ENCODE peak calls at places on chromosomes 3 and 15, in six cellular contexts. One of them, this sample, is unnamed.

GRCh38 chr3:71517206-71517855 is 66.2 kb downstream of the FOXP1 start:
- DNase-seq in stimulated activated CD4-positive, alpha-beta T cell treated with anti-CD3 and anti-CD28 coated beads, Interleukin-12 subunit alpha, Interleukin-12 subunit beta, amount 100 ng/mL, for 48 hours: no peak
- DNase-seq in non-pigmented ciliary epithelial cell: no peak
- DNase-seq in anterior cingulate cortex: no peak
- DNase-seq in GM12865: no peak
- DNase-seq in activated CD4-positive, alpha-beta T cell treated with anti-CD3 and anti-CD28 coated beads, Interleukin-2, amount 50 U/mL, for 24 hours: no peak
- DNase-seq in this sample: no peak

GRCh38 chr15:66833372-66833771 is 131.3 kb downstream of the SMAD6 start:
- DNase-seq in activated CD4-positive, alpha-beta T cell treated with anti-CD3 and anti-CD28 coated beads, Interleukin-2, amount 50 U/mL, for 24 hours: no peak
- DNase-seq in anterior cingulate cortex: no peak
- DNase-seq in GM12865: peak
- DNase-seq in non-pigmented ciliary epithelial cell: no peak
- DNase-seq in stimulated activated CD4-positive, alpha-beta T cell treated with anti-CD3 and anti-CD28 coated beads, Interleukin-12 subunit alpha, Interleukin-12 subunit beta, amount 100 ng/mL, for 48 hours: no peak
- DNase-seq in this sample: no peak

GRCh38 chr3:78762121-78762520 is 1005.7 kb downstream of the ROBO1 start:
- DNase-seq in GM12865: no peak
- DNase-seq in anterior cingulate cortex: no peak
- DNase-seq in stimulated activated CD4-positive, alpha-beta T cell treated with anti-CD3 and anti-CD28 coated beads, Interleukin-12 subunit alpha, Interleukin-12 subunit beta, amount 100 ng/mL, for 48 hours: no peak
- DNase-seq in non-pigmented ciliary epithelial cell: no peak
- DNase-seq in activated CD4-positive, alpha-beta T cell treated with anti-CD3 and anti-CD28 coated beads, Interleukin-2, amount 50 U/mL, for 24 hours: no peak
- DNase-seq in this sample: no peak

GRCh38 chr3:65604863-65605526 is 433.7 kb downstream of the MAGI1 start:
- DNase-seq in anterior cingulate cortex: no peak
- DNase-seq in GM12865: no peak
- DNase-seq in non-pigmented ciliary epithelial cell: peak
- DNase-seq in stimulated activated CD4-positive, alpha-beta T cell treated with anti-CD3 and anti-CD28 coated beads, Interleukin-12 subunit alpha, Interleukin-12 subunit beta, amount 100 ng/mL, for 48 hours: no peak
- DNase-seq in activated CD4-positive, alpha-beta T cell treated with anti-CD3 and anti-CD28 coated beads, Interleukin-2, amount 50 U/mL, for 24 hours: no peak
- DNase-seq in this sample: no peak

GRCh38 chr3:195120199-195120556 is 150.8 kb downstream of the XXYLT1 start:
- DNase-seq in activated CD4-positive, alpha-beta T cell treated with anti-CD3 and anti-CD28 coated beads, Interleukin-2, amount 50 U/mL, for 24 hours: no peak
- DNase-seq in non-pigmented ciliary epithelial cell: no peak
- DNase-seq in stimulated activated CD4-positive, alpha-beta T cell treated with anti-CD3 and anti-CD28 coated beads, Interleukin-12 subunit alpha, Interleukin-12 subunit beta, amount 100 ng/mL, for 48 hours: no peak
- DNase-seq in anterior cingulate cortex: no peak
- DNase-seq in GM12865: no peak
- DNase-seq in this sample: no peak

GRCh38 chr3:58084788-58085543 is 76.7 kb downstream of the FLNB start:
- DNase-seq in stimulated activated CD4-positive, alpha-beta T cell treated with anti-CD3 and anti-CD28 coated beads, Interleukin-12 subunit alpha, Interleukin-12 subunit beta, amount 100 ng/mL, for 48 hours: no peak
- DNase-seq in GM12865: peak
- DNase-seq in non-pigmented ciliary epithelial cell: no peak
- DNase-seq in activated CD4-positive, alpha-beta T cell treated with anti-CD3 and anti-CD28 coated beads, Interleukin-2, amount 50 U/mL, for 24 hours: no peak
- DNase-seq in anterior cingulate cortex: no peak
- DNase-seq in this sample: no peak

GRCh38 chr3:49896345-49896744 is 7.3 kb downstream of the MST1R start:
- DNase-seq in activated CD4-positive, alpha-beta T cell treated with anti-CD3 and anti-CD28 coated beads, Interleukin-2, amount 50 U/mL, for 24 hours: no peak
- DNase-seq in GM12865: no peak
- DNase-seq in stimulated activated CD4-positive, alpha-beta T cell treated with anti-CD3 and anti-CD28 coated beads, Interleukin-12 subunit alpha, Interleukin-12 subunit beta, amount 100 ng/mL, for 48 hours: no peak
- DNase-seq in non-pigmented ciliary epithelial cell: no peak
- DNase-seq in anterior cingulate cortex: no peak
- DNase-seq in this sample: no peak

GRCh38 chr15:39578851-39579486 is 1.9 kb upstream of the THBS1 start:
- DNase-seq in stimulated activated CD4-positive, alpha-beta T cell treated with anti-CD3 and anti-CD28 coated beads, Interleukin-12 subunit alpha, Interleukin-12 subunit beta, amount 100 ng/mL, for 48 hours: no peak
- DNase-seq in activated CD4-positive, alpha-beta T cell treated with anti-CD3 and anti-CD28 coated beads, Interleukin-2, amount 50 U/mL, for 24 hours: no peak
- DNase-seq in anterior cingulate cortex: no peak
- DNase-seq in GM12865: no peak
- DNase-seq in non-pigmented ciliary epithelial cell: no peak
- DNase-seq in this sample: no peak

GRCh38 chr3:99545941-99546580 is 92.3 kb upstream of the COL8A1 start:
- DNase-seq in non-pigmented ciliary epithelial cell: no peak
- DNase-seq in stimulated activated CD4-positive, alpha-beta T cell treated with anti-CD3 and anti-CD28 coated beads, Interleukin-12 subunit alpha, Interleukin-12 subunit beta, amount 100 ng/mL, for 48 hours: no peak
- DNase-seq in GM12865: no peak
- DNase-seq in anterior cingulate cortex: no peak
- DNase-seq in activated CD4-positive, alpha-beta T cell treated with anti-CD3 and anti-CD28 coated beads, Interleukin-2, amount 50 U/mL, for 24 hours: no peak
- DNase-seq in this sample: no peak

GRCh38 chr3:52140000-52140399 is 14.2 kb downstream of the POC1A start:
- DNase-seq in activated CD4-positive, alpha-beta T cell treated with anti-CD3 and anti-CD28 coated beads, Interleukin-2, amount 50 U/mL, for 24 hours: no peak
- DNase-seq in anterior cingulate cortex: no peak
- DNase-seq in non-pigmented ciliary epithelial cell: no peak
- DNase-seq in GM12865: no peak
- DNase-seq in stimulated activated CD4-positive, alpha-beta T cell treated with anti-CD3 and anti-CD28 coated beads, Interleukin-12 subunit alpha, Interleukin-12 subunit beta, amount 100 ng/mL, for 48 hours: no peak
- DNase-seq in this sample: no peak

GRCh38 chr15:69395991-69396390 is 18.2 kb upstream of the KIF23 start:
- DNase-seq in GM12865: no peak
- DNase-seq in stimulated activated CD4-positive, alpha-beta T cell treated with anti-CD3 and anti-CD28 coated beads, Interleukin-12 subunit alpha, Interleukin-12 subunit beta, amount 100 ng/mL, for 48 hours: no peak
- DNase-seq in activated CD4-positive, alpha-beta T cell treated with anti-CD3 and anti-CD28 coated beads, Interleukin-2, amount 50 U/mL, for 24 hours: no peak
- DNase-seq in non-pigmented ciliary epithelial cell: no peak
- DNase-seq in anterior cingulate cortex: no peak
- DNase-seq in this sample: no peak

GRCh38 chr15:49815937-49816336 is 195.1 kb downstream of the DTWD1 start:
- DNase-seq in GM12865: peak
- DNase-seq in anterior cingulate cortex: no peak
- DNase-seq in stimulated activated CD4-positive, alpha-beta T cell treated with anti-CD3 and anti-CD28 coated beads, Interleukin-12 subunit alpha, Interleukin-12 subunit beta, amount 100 ng/mL, for 48 hours: no peak
- DNase-seq in activated CD4-positive, alpha-beta T cell treated with anti-CD3 and anti-CD28 coated beads, Interleukin-2, amount 50 U/mL, for 24 hours: no peak
- DNase-seq in non-pigmented ciliary epithelial cell: peak
- DNase-seq in this sample: no peak

GRCh38 chr3:71710906-71711494 is 14.2 kb downstream of the EIF4E3 start:
- DNase-seq in stimulated activated CD4-positive, alpha-beta T cell treated with anti-CD3 and anti-CD28 coated beads, Interleukin-12 subunit alpha, Interleukin-12 subunit beta, amount 100 ng/mL, for 48 hours: no peak
- DNase-seq in anterior cingulate cortex: no peak
- DNase-seq in non-pigmented ciliary epithelial cell: peak
- DNase-seq in GM12865: peak
- DNase-seq in activated CD4-positive, alpha-beta T cell treated with anti-CD3 and anti-CD28 coated beads, Interleukin-2, amount 50 U/mL, for 24 hours: no peak
- DNase-seq in this sample: no peak

GRCh38 chr15:50888054-50888453 is 20.4 kb upstream of the AP4E1 start:
- DNase-seq in stimulated activated CD4-positive, alpha-beta T cell treated with anti-CD3 and anti-CD28 coated beads, Interleukin-12 subunit alpha, Interleukin-12 subunit beta, amount 100 ng/mL, for 48 hours: no peak
- DNase-seq in non-pigmented ciliary epithelial cell: no peak
- DNase-seq in activated CD4-positive, alpha-beta T cell treated with anti-CD3 and anti-CD28 coated beads, Interleukin-2, amount 50 U/mL, for 24 hours: no peak
- DNase-seq in GM12865: no peak
- DNase-seq in anterior cingulate cortex: no peak
- DNase-seq in this sample: no peak

GRCh38 chr3:43218921-43219320 is 67.4 kb upstream of the SNRK start:
- DNase-seq in GM12865: no peak
- DNase-seq in anterior cingulate cortex: no peak
- DNase-seq in activated CD4-positive, alpha-beta T cell treated with anti-CD3 and anti-CD28 coated beads, Interleukin-2, amount 50 U/mL, for 24 hours: no peak
- DNase-seq in non-pigmented ciliary epithelial cell: no peak
- DNase-seq in stimulated activated CD4-positive, alpha-beta T cell treated with anti-CD3 and anti-CD28 coated beads, Interleukin-12 subunit alpha, Interleukin-12 subunit beta, amount 100 ng/mL, for 48 hours: no peak
- DNase-seq in this sample: no peak

GRCh38 chr15:80989110-80989517 is 505 bp downstream of the MESD start:
- DNase-seq in stimulated activated CD4-positive, alpha-beta T cell treated with anti-CD3 and anti-CD28 coated beads, Interleukin-12 subunit alpha, Interleukin-12 subunit beta, amount 100 ng/mL, for 48 hours: no peak
- DNase-seq in anterior cingulate cortex: no peak
- DNase-seq in activated CD4-positive, alpha-beta T cell treated with anti-CD3 and anti-CD28 coated beads, Interleukin-2, amount 50 U/mL, for 24 hours: no peak
- DNase-seq in GM12865: no peak
- DNase-seq in non-pigmented ciliary epithelial cell: no peak
- DNase-seq in this sample: peak

GRCh38 chr3:32398531-32398930 is 6.9 kb downstream of the CMTM7 start:
- DNase-seq in anterior cingulate cortex: no peak
- DNase-seq in activated CD4-positive, alpha-beta T cell treated with anti-CD3 and anti-CD28 coated beads, Interleukin-2, amount 50 U/mL, for 24 hours: no peak
- DNase-seq in non-pigmented ciliary epithelial cell: no peak
- DNase-seq in stimulated activated CD4-positive, alpha-beta T cell treated with anti-CD3 and anti-CD28 coated beads, Interleukin-12 subunit alpha, Interleukin-12 subunit beta, amount 100 ng/mL, for 48 hours: no peak
- DNase-seq in GM12865: no peak
- DNase-seq in this sample: no peak

GRCh38 chr3:79339846-79340245 is 428.0 kb downstream of the ROBO1 start:
- DNase-seq in activated CD4-positive, alpha-beta T cell treated with anti-CD3 and anti-CD28 coated beads, Interleukin-2, amount 50 U/mL, for 24 hours: no peak
- DNase-seq in GM12865: no peak
- DNase-seq in non-pigmented ciliary epithelial cell: no peak
- DNase-seq in anterior cingulate cortex: no peak
- DNase-seq in stimulated activated CD4-positive, alpha-beta T cell treated with anti-CD3 and anti-CD28 coated beads, Interleukin-12 subunit alpha, Interleukin-12 subunit beta, amount 100 ng/mL, for 48 hours: no peak
- DNase-seq in this sample: no peak

GRCh38 chr3:126521122-126521891 is 2.6 kb upstream of the CHST13 start:
- DNase-seq in anterior cingulate cortex: no peak
- DNase-seq in non-pigmented ciliary epithelial cell: no peak
- DNase-seq in activated CD4-positive, alpha-beta T cell treated with anti-CD3 and anti-CD28 coated beads, Interleukin-2, amount 50 U/mL, for 24 hours: no peak
- DNase-seq in stimulated activated CD4-positive, alpha-beta T cell treated with anti-CD3 and anti-CD28 coated beads, Interleukin-12 subunit alpha, Interleukin-12 subunit beta, amount 100 ng/mL, for 48 hours: no peak
- DNase-seq in GM12865: no peak
- DNase-seq in this sample: no peak

This sample was measured in nephron progenitor cell.